ENCODE peak calls at places on chromosome 10, in ten cellular contexts. Z is Calu3; L is CD4-positive, alpha-beta memory T cell; W is ELR; J is CMK; F is activated naive CD4-positive, alpha-beta T cell treated with Interleukin-2 at 50 U/mL for 16 hours; Q is GM04503; V is tibial artery; D is EL; K is H1. C is an unnamed sample.

GRCh38 chr10:117345143-117345542 is 30.1 kb downstream of the PDZD8 start:
- DNase-seq in Z (no peak), L (no peak), W (peak; percentile 15), J (no peak), F (no peak), Q (no peak), V (no peak), D (peak; percentile 27), K (no peak), C (no peak)

GRCh38 chr10:93115661-93116383 is 42.1 kb downstream of the CYP26A1 start:
- DNase-seq in Z (peak; percentile 75), L (peak; percentile 75), W (peak; percentile 71), J (peak; percentile 52), F (peak; percentile 71), Q (no peak), V (peak; percentile 72), D (peak; percentile 55), K (peak; percentile 94), C (peak; percentile 28)

GRCh38 chr10:44392420-44392819 is 7.5 kb upstream of the CXCL12 start:
- DNase-seq in Z (no peak), L (no peak), W (no peak), J (no peak), F (no peak), Q (no peak), V (no peak), D (no peak), K (no peak), C (no peak)

GRCh38 chr10:130226012-130226411 is 89.8 kb downstream of the GLRX3 start:
- DNase-seq in Z (no peak), L (no peak), W (no peak), J (no peak), F (no peak), Q (no peak), V (no peak), D (no peak), K (no peak), C (no peak)

GRCh38 chr10:64334084-64334483 is 812.9 kb downstream of the REEP3 start:
- DNase-seq in Z (no peak), L (no peak), W (no peak), J (no peak), F (no peak), Q (no peak), V (no peak), D (no peak), K (no peak), C (no peak)

GRCh38 chr10:117004238-117004626 is 755 bp downstream of the SHTN1 start:
- DNase-seq in Z (no peak), L (no peak), W (no peak), J (no peak), F (no peak), Q (peak; percentile 16), V (no peak), D (no peak), K (no peak), C (no peak)

GRCh38 chr10:42960491-42961155 is 116.2 kb upstream of the RET start:
- DNase-seq in Z (peak; percentile 62), L (no peak), W (peak; percentile 65), J (no peak), F (no peak), Q (no peak), V (peak; percentile 39), D (peak; percentile 80), K (peak; percentile 45), C (no peak)

GRCh38 chr10:6781133-6781770 is 201.2 kb upstream of the PRKCQ start:
- DNase-seq in Z (no peak), L (no peak), W (no peak), J (no peak), F (no peak), Q (no peak), V (no peak), D (no peak), K (no peak), C (no peak)

GRCh38 chr10:12924911-12925310 is 76.6 kb downstream of the CCDC3 start:
- DNase-seq in Z (no peak), L (no peak), W (no peak), J (no peak), F (no peak), Q (no peak), V (no peak), D (no peak), K (peak; percentile 23), C (no peak)

GRCh38 chr10:70954373-70954772 is 66.0 kb upstream of the PCBD1 start:
- DNase-seq in Z (no peak), L (no peak), W (no peak), J (no peak), F (no peak), Q (no peak), V (no peak), D (no peak), K (no peak), C (no peak)

GRCh38 chr10:124087672-124088634 is 5.4 kb downstream of the CHST15 start:
- DNase-seq in Z (peak; percentile 42), L (no peak), W (no peak), J (no peak), F (no peak), Q (no peak), V (no peak), D (peak; percentile 13), K (no peak), C (no peak)

GRCh38 chr10:129525408-129525807 is 58.4 kb downstream of the MGMT start:
- DNase-seq in Z (no peak), L (no peak), W (peak; percentile 38), J (no peak), F (no peak), Q (peak; percentile 45), V (no peak), D (peak; percentile 64), K (no peak), C (no peak)

GRCh38 chr10:28666751-28667467 is 10.4 kb upstream of the BAMBI start:
- DNase-seq in Z (no peak), L (no peak), W (no peak), J (no peak), F (no peak), Q (no peak), V (no peak), D (no peak), K (no peak), C (no peak)

GRCh38 chr10:118621304-118621942 is 26.0 kb upstream of the PRLHR start:
- DNase-seq in Z (peak; percentile 3), L (no peak), W (no peak), J (no peak), F (no peak), Q (no peak), V (no peak), D (peak; percentile 6), K (no peak), C (no peak)

GRCh38 chr10:113382691-113383090 is 170.2 kb upstream of the HABP2 start:
- DNase-seq in Z (no peak), L (no peak), W (no peak), J (no peak), F (no peak), Q (no peak), V (no peak), D (no peak), K (no peak), C (no peak)

GRCh38 chr10:46250898-46251856 is 35.6 kb upstream of the ANTXRL start:
- DNase-seq in Z (peak; percentile 9), L (peak; percentile 31), W (no peak), J (no peak), F (peak; percentile 0), Q (no peak), V (peak; percentile 53), D (no peak), K (peak; percentile 45), C (no peak)

GRCh38 chr10:119595715-119596515 is 849 bp downstream of the TIAL1 start:
- DNase-seq in Z (peak; percentile 6), L (peak; percentile 76), W (peak; percentile 57), J (peak; percentile 20), F (peak; percentile 75), Q (no peak), V (peak; percentile 74), D (peak; percentile 53), K (peak; percentile 53), C (peak; percentile 50)

GRCh38 chr10:17838080-17838634 is 29.0 kb downstream of the MRC1 start:
- DNase-seq in Z (no peak), L (no peak), W (no peak), J (no peak), F (no peak), Q (no peak), V (no peak), D (no peak), K (no peak), C (no peak)

GRCh38 chr10:34290412-34291082 is 524.5 kb downstream of the PARD3 start:
- DNase-seq in Z (no peak), L (no peak), W (peak; percentile 58), J (no peak), F (no peak), Q (peak; percentile 61), V (no peak), D (peak; percentile 61), K (no peak), C (no peak)

GRCh38 chr10:78247821-78248220 is 214.2 kb downstream of the RPS24 start:
- DNase-seq in Z (no peak), L (no peak), W (peak; percentile 38), J (no peak), F (no peak), Q (no peak), V (no peak), D (no peak), K (no peak), C (no peak)

GRCh38 chr10:95289921-95290421 is 832 bp downstream of the PDLIM1 start:
- DNase-seq in Z (no peak), L (no peak), W (peak; percentile 18), J (no peak), F (no peak), Q (no peak), V (no peak), D (no peak), K (no peak), C (no peak)

GRCh38 chr10:73875139-73875475 is 752 bp upstream of the CAMK2G start:
- DNase-seq in Z (no peak), L (peak; percentile 85), W (no peak), J (no peak), F (no peak), Q (no peak), V (no peak), D (no peak), K (no peak), C (no peak)

GRCh38 chr10:21534611-21535493 is 820 bp downstream of the MLLT10 start:
- DNase-seq in Z (peak; percentile 19), L (peak; percentile 73), W (peak; percentile 70), J (no peak), F (peak; percentile 63), Q (no peak), V (peak; percentile 76), D (peak; percentile 57), K (peak; percentile 72), C (no peak)

GRCh38 chr10:12875100-12875499 is 126.4 kb downstream of the CCDC3 start:
- DNase-seq in Z (no peak), L (no peak), W (no peak), J (no peak), F (no peak), Q (no peak), V (peak; percentile 79), D (no peak), K (no peak), C (no peak)

GRCh38 chr10:63465293-63466167 is at the start of gene JMJD1C:
- DNase-seq in Z (peak; percentile 92), L (peak; percentile 70), W (peak; percentile 90), J (peak; percentile 55), F (peak; percentile 64), Q (no peak), V (peak; percentile 91), D (peak; percentile 87), K (peak; percentile 91), C (peak; percentile 49)

GRCh38 chr10:74063256-74063655 is 65.3 kb downstream of the VCL start:
- DNase-seq in Z (no peak), L (no peak), W (peak; percentile 60), J (no peak), F (no peak), Q (no peak), V (no peak), D (peak; percentile 56), K (no peak), C (no peak)

GRCh38 chr10:1846050-1846449 is 108.7 kb upstream of the ADARB2 start:
- DNase-seq in Z (no peak), L (no peak), W (no peak), J (no peak), F (no peak), Q (no peak), V (no peak), D (no peak), K (no peak), C (no peak)

GRCh38 chr10:1061930-1062769 is 6.0 kb downstream of the WDR37 start:
- DNase-seq in Z (no peak), L (no peak), W (peak; percentile 48), J (no peak), F (no peak), Q (peak; percentile 12), V (no peak), D (peak; percentile 77), K (no peak), C (no peak)